ENCODE peak calls at places on chromosome 18, in eight cellular contexts. One of them, this sample, is unnamed.

GRCh38 chr18:58186258-58186948 is 142.4 kb downstream of the NEDD4L start:
- DNase-seq in CD8-positive, alpha-beta memory T cell: no peak
- DNase-seq in effector memory CD4-positive, alpha-beta T cell: no peak
- DNase-seq in spleen: no peak
- DNase-seq in lower lobe of right lung: peak; percentile 56
- DNase-seq in colonic mucosa: peak; percentile 39
- DNase-seq in cardiac muscle cell: peak; percentile 45
- DNase-seq in psoas muscle: no peak
- DNase-seq in this sample: no peak

GRCh38 chr18:58230438-58231179 is 186.6 kb downstream of the NEDD4L start:
- DNase-seq in effector memory CD4-positive, alpha-beta T cell: no peak
- DNase-seq in cardiac muscle cell: no peak
- DNase-seq in spleen: no peak
- DNase-seq in psoas muscle: no peak
- DNase-seq in lower lobe of right lung: no peak
- DNase-seq in colonic mucosa: peak; percentile 58
- DNase-seq in CD8-positive, alpha-beta memory T cell: no peak
- DNase-seq in this sample: no peak

GRCh38 chr18:32911660-32912284 is 138.9 kb upstream of the KLHL14 start:
- DNase-seq in CD8-positive, alpha-beta memory T cell: no peak
- DNase-seq in psoas muscle: no peak
- DNase-seq in spleen: no peak
- DNase-seq in lower lobe of right lung: no peak
- DNase-seq in effector memory CD4-positive, alpha-beta T cell: no peak
- DNase-seq in cardiac muscle cell: no peak
- DNase-seq in colonic mucosa: no peak
- DNase-seq in this sample: no peak

GRCh38 chr18:38025433-38026038 is 459.9 kb upstream of the CELF4 start:
- DNase-seq in spleen: no peak
- DNase-seq in effector memory CD4-positive, alpha-beta T cell: no peak
- DNase-seq in psoas muscle: no peak
- DNase-seq in colonic mucosa: no peak
- DNase-seq in cardiac muscle cell: no peak
- DNase-seq in CD8-positive, alpha-beta memory T cell: no peak
- DNase-seq in lower lobe of right lung: no peak
- DNase-seq in this sample: peak; percentile 14

GRCh38 chr18:22556271-22556990 is 138.7 kb upstream of the CTAGE1 start:
- DNase-seq in colonic mucosa: no peak
- DNase-seq in psoas muscle: peak; percentile 39
- DNase-seq in lower lobe of right lung: no peak
- DNase-seq in effector memory CD4-positive, alpha-beta T cell: no peak
- DNase-seq in cardiac muscle cell: no peak
- DNase-seq in spleen: no peak
- DNase-seq in CD8-positive, alpha-beta memory T cell: no peak
- DNase-seq in this sample: no peak

GRCh38 chr18:50004013-50004412 is 190.7 kb upstream of the ACAA2 start:
- DNase-seq in lower lobe of right lung: no peak
- DNase-seq in effector memory CD4-positive, alpha-beta T cell: no peak
- DNase-seq in psoas muscle: no peak
- DNase-seq in CD8-positive, alpha-beta memory T cell: no peak
- DNase-seq in spleen: no peak
- DNase-seq in colonic mucosa: no peak
- DNase-seq in cardiac muscle cell: no peak
- DNase-seq in this sample: no peak

GRCh38 chr18:45874501-45875184 is 49.2 kb downstream of the SIGLEC15 start:
- DNase-seq in effector memory CD4-positive, alpha-beta T cell: peak; percentile 47
- DNase-seq in psoas muscle: no peak
- DNase-seq in spleen: no peak
- DNase-seq in lower lobe of right lung: no peak
- DNase-seq in cardiac muscle cell: no peak
- DNase-seq in colonic mucosa: no peak
- DNase-seq in CD8-positive, alpha-beta memory T cell: peak; percentile 34
- DNase-seq in this sample: no peak

GRCh38 chr18:79519751-79520472 is 124.2 kb downstream of the NFATC1 start:
- DNase-seq in effector memory CD4-positive, alpha-beta T cell: no peak
- DNase-seq in psoas muscle: no peak
- DNase-seq in lower lobe of right lung: peak; percentile 32
- DNase-seq in colonic mucosa: peak; percentile 15
- DNase-seq in CD8-positive, alpha-beta memory T cell: no peak
- DNase-seq in cardiac muscle cell: peak; percentile 38
- DNase-seq in spleen: peak; percentile 80
- DNase-seq in this sample: peak; percentile 79

GRCh38 chr18:57951110-57951796 is 92.8 kb upstream of the NEDD4L start:
- DNase-seq in colonic mucosa: no peak
- DNase-seq in CD8-positive, alpha-beta memory T cell: no peak
- DNase-seq in spleen: no peak
- DNase-seq in cardiac muscle cell: no peak
- DNase-seq in lower lobe of right lung: no peak
- DNase-seq in effector memory CD4-positive, alpha-beta T cell: no peak
- DNase-seq in psoas muscle: no peak
- DNase-seq in this sample: no peak

GRCh38 chr18:58046794-58047555 is 2.9 kb downstream of the NEDD4L start:
- DNase-seq in spleen: no peak
- DNase-seq in effector memory CD4-positive, alpha-beta T cell: no peak
- DNase-seq in psoas muscle: no peak
- DNase-seq in lower lobe of right lung: no peak
- DNase-seq in CD8-positive, alpha-beta memory T cell: no peak
- DNase-seq in colonic mucosa: no peak
- DNase-seq in cardiac muscle cell: no peak
- DNase-seq in this sample: peak; percentile 19

GRCh38 chr18:42053188-42053781 is 98.3 kb downstream of the PIK3C3 start:
- DNase-seq in CD8-positive, alpha-beta memory T cell: peak; percentile 41
- DNase-seq in effector memory CD4-positive, alpha-beta T cell: peak; percentile 8
- DNase-seq in cardiac muscle cell: peak; percentile 52
- DNase-seq in lower lobe of right lung: no peak
- DNase-seq in colonic mucosa: peak; percentile 50
- DNase-seq in spleen: no peak
- DNase-seq in psoas muscle: peak; percentile 52
- DNase-seq in this sample: peak; percentile 17

GRCh38 chr18:47754311-47755101 is 176.0 kb downstream of the SMAD2 start:
- DNase-seq in CD8-positive, alpha-beta memory T cell: peak; percentile 37
- DNase-seq in cardiac muscle cell: peak; percentile 64
- DNase-seq in effector memory CD4-positive, alpha-beta T cell: no peak
- DNase-seq in lower lobe of right lung: no peak
- DNase-seq in spleen: no peak
- DNase-seq in colonic mucosa: peak; percentile 67
- DNase-seq in psoas muscle: no peak
- DNase-seq in this sample: peak; percentile 91

GRCh38 chr18:45521777-45522176 is 93.5 kb upstream of the SLC14A2 start:
- DNase-seq in lower lobe of right lung: no peak
- DNase-seq in psoas muscle: no peak
- DNase-seq in spleen: no peak
- DNase-seq in cardiac muscle cell: no peak
- DNase-seq in CD8-positive, alpha-beta memory T cell: no peak
- DNase-seq in colonic mucosa: no peak
- DNase-seq in effector memory CD4-positive, alpha-beta T cell: no peak
- DNase-seq in this sample: no peak

GRCh38 chr18:36307513-36307912 is 10.0 kb downstream of the FHOD3 start:
- DNase-seq in spleen: no peak
- DNase-seq in colonic mucosa: no peak
- DNase-seq in cardiac muscle cell: no peak
- DNase-seq in CD8-positive, alpha-beta memory T cell: no peak
- DNase-seq in effector memory CD4-positive, alpha-beta T cell: no peak
- DNase-seq in lower lobe of right lung: no peak
- DNase-seq in psoas muscle: no peak
- DNase-seq in this sample: no peak

GRCh38 chr18:36312806-36313395 is 15.4 kb downstream of the FHOD3 start:
- DNase-seq in effector memory CD4-positive, alpha-beta T cell: no peak
- DNase-seq in cardiac muscle cell: no peak
- DNase-seq in spleen: no peak
- DNase-seq in psoas muscle: no peak
- DNase-seq in CD8-positive, alpha-beta memory T cell: no peak
- DNase-seq in lower lobe of right lung: no peak
- DNase-seq in colonic mucosa: no peak
- DNase-seq in this sample: no peak

GRCh38 chr18:36308711-36309435 is 11.4 kb downstream of the FHOD3 start:
- DNase-seq in lower lobe of right lung: no peak
- DNase-seq in spleen: no peak
- DNase-seq in cardiac muscle cell: no peak
- DNase-seq in CD8-positive, alpha-beta memory T cell: no peak
- DNase-seq in psoas muscle: no peak
- DNase-seq in colonic mucosa: no peak
- DNase-seq in effector memory CD4-positive, alpha-beta T cell: no peak
- DNase-seq in this sample: no peak

GRCh38 chr18:36311026-36311570 is 13.6 kb downstream of the FHOD3 start:
- DNase-seq in spleen: no peak
- DNase-seq in CD8-positive, alpha-beta memory T cell: no peak
- DNase-seq in lower lobe of right lung: no peak
- DNase-seq in cardiac muscle cell: no peak
- DNase-seq in effector memory CD4-positive, alpha-beta T cell: no peak
- DNase-seq in colonic mucosa: no peak
- DNase-seq in psoas muscle: no peak
- DNase-seq in this sample: no peak

DNA sequence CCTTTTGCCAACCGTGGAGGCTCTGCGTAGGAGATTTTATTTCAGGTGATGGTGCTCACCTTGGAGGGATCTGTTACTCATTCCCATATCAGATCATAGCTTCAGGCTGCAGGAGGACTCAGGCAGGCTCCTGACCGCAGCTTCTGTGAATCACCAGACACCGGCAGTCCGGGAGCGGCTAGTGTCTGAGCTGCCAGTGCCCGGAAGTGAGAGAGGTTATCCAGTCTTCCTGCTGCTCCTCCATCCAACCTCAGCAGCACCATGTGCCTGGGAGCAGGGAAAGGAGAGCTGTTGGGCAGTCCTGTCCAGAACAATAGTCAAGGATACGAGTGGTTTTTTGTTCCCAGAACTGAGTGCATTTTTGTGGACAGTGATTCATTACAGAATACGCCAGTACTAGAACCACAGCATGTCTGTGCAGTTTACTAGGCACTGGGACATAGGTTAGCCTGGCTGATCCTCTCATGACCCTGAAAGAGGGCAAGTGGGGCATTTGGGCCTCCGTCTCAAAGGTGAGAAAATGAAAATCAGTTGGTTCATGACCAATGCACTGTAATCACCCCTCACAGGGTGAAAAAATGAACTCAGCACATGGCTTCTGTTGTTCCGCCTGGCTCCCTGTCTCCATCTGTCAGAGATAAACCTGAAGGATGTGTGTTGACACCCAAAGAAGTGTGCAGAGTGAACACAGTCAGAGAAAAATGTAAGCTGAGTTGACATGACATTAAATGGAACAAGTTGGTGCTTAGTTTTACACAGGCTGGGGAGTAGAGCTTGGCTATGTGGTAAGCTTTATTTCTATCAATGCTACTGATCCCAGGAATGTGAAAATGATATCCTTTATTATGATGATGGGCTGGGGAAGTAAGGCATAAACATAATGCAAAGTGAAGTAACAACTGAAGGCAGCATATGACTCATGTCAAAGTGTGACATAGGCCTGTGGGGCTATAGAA is 12.2 kb downstream of the FHOD3 start:
- DNase-seq in lower lobe of right lung: no peak
- DNase-seq in effector memory CD4-positive, alpha-beta T cell: no peak
- DNase-seq in colonic mucosa: no peak
- DNase-seq in cardiac muscle cell: peak; percentile 51
- DNase-seq in spleen: no peak
- DNase-seq in psoas muscle: peak; percentile 68
- DNase-seq in CD8-positive, alpha-beta memory T cell: no peak
- DNase-seq in this sample: no peak
- H3K4me3 ChIP-seq in lower lobe of right lung: no peak overlapping the region
- H3K4me3 ChIP-seq in effector memory CD4-positive, alpha-beta T cell: no peak overlapping the region
- H3K4me3 ChIP-seq in colonic mucosa: no peak overlapping the region
- H3K4me3 ChIP-seq in cardiac muscle cell: no peak overlapping the region
- H3K4me3 ChIP-seq in spleen: no peak overlapping the region
- H3K4me3 ChIP-seq in psoas muscle: no peak overlapping the region
- H3K4me3 ChIP-seq in CD8-positive, alpha-beta memory T cell: no peak overlapping the region
- H3K4me3 ChIP-seq in this sample: no peak overlapping the region

DNA sequence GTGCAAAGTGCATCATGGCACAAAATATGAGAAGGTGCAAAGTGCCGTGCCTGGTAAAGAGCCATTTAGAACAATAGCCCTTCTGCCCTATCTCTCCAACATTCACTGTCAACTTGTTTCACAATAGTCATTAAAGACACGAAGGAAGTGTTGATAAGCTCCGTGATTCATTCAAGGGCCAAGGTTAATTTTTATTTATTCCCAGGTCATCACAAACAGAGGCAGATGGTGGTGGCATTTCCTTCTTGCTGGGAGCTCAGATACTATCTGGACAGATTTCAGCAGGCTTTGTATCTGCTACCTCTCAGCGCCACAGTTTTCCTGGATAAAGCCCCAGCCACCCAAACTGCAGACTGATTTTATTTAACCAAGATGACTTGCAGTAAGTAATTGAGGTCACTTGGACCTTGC is 309.3 kb downstream of the ZNF521 start:
- DNase-seq in spleen: no peak
- DNase-seq in psoas muscle: no peak
- DNase-seq in effector memory CD4-positive, alpha-beta T cell: no peak
- DNase-seq in cardiac muscle cell: peak; percentile 15
- DNase-seq in CD8-positive, alpha-beta memory T cell: no peak
- DNase-seq in lower lobe of right lung: no peak
- DNase-seq in colonic mucosa: no peak
- DNase-seq in this sample: no peak
- H3K27me3 ChIP-seq in spleen: no peaks in the 10 kb centered on the region
- H3K27me3 ChIP-seq in psoas muscle: no peaks in the 10 kb centered on the region
- H3K27me3 ChIP-seq in effector memory CD4-positive, alpha-beta T cell: no peaks in the 10 kb centered on the region
- H3K27me3 ChIP-seq in cardiac muscle cell: peaks cover 3% of the 10 kb centered on the region
- H3K27me3 ChIP-seq in CD8-positive, alpha-beta memory T cell: no peaks in the 10 kb centered on the region
- H3K27me3 ChIP-seq in lower lobe of right lung: no peaks in the 10 kb centered on the region
- H3K27me3 ChIP-seq in colonic mucosa: no peaks in the 10 kb centered on the region
- H3K27me3 ChIP-seq in this sample: peaks cover 35% of the 10 kb centered on the region

DNA sequence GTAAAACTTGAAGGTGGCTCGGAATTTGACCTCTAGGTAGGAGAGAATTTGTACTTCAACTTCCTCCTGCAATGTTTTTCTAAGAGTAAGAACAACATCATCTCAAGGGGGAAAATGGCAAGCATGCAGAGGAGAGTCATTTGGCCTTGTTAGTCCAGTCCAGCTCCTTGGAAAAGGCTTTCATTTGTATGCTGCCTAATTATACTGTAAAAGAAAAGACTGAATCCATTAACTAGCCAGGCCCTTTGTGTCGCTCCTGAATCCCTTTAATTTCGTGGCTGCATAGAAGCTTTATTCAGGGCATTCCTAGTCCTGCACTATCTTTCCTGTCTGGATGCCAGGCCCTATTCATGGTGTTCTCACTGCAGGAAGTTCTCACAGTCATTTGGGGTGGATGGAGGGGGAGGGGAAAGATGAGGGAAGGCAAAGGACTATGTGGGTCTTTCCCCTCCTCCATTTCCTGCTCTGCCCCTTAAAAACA is 36.0 kb downstream of the PHLPP1 start:
- DNase-seq in lower lobe of right lung: no peak
- DNase-seq in colonic mucosa: peak; percentile 51
- DNase-seq in psoas muscle: no peak
- DNase-seq in cardiac muscle cell: no peak
- DNase-seq in CD8-positive, alpha-beta memory T cell: no peak
- DNase-seq in effector memory CD4-positive, alpha-beta T cell: no peak
- DNase-seq in spleen: no peak
- DNase-seq in this sample: no peak
- H3K4me3 ChIP-seq in lower lobe of right lung: no peak overlapping the region
- H3K4me3 ChIP-seq in colonic mucosa: no peak overlapping the region
- H3K4me3 ChIP-seq in psoas muscle: no peak overlapping the region
- H3K4me3 ChIP-seq in cardiac muscle cell: no peak overlapping the region
- H3K4me3 ChIP-seq in CD8-positive, alpha-beta memory T cell: no peak overlapping the region
- H3K4me3 ChIP-seq in effector memory CD4-positive, alpha-beta T cell: no peak overlapping the region
- H3K4me3 ChIP-seq in spleen: no peak overlapping the region
- H3K4me3 ChIP-seq in this sample: no peak overlapping the region

DNA sequence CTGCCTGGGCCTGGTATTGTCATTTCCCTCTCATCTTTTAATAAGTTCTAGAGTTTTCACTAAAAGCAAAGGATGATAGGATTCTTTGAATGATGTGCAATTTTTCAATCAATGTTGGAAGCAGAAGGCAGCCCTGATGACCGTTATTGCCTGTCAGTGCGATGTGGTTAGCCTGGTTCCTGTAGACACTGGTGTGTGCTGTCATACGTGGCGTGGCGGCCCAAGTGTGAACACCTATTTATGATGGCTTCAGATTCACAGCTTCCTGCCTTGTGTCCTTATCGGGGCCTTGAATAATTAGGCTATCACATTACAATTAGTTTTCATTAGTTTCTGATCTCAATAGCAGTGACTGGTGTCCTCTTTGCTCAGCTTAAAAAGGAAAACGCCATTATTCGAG is 218.5 kb downstream of the TPGS2 start:
- DNase-seq in effector memory CD4-positive, alpha-beta T cell: no peak
- DNase-seq in lower lobe of right lung: no peak
- DNase-seq in CD8-positive, alpha-beta memory T cell: no peak
- DNase-seq in cardiac muscle cell: no peak
- DNase-seq in colonic mucosa: no peak
- DNase-seq in spleen: no peak
- DNase-seq in psoas muscle: no peak
- DNase-seq in this sample: no peak
- H3K27me3 ChIP-seq in effector memory CD4-positive, alpha-beta T cell: no peaks in the 10 kb centered on the region
- H3K27me3 ChIP-seq in lower lobe of right lung: no peaks in the 10 kb centered on the region
- H3K27me3 ChIP-seq in CD8-positive, alpha-beta memory T cell: no peaks in the 10 kb centered on the region
- H3K27me3 ChIP-seq in cardiac muscle cell: no peaks in the 10 kb centered on the region
- H3K27me3 ChIP-seq in colonic mucosa: no peaks in the 10 kb centered on the region
- H3K27me3 ChIP-seq in spleen: no peaks in the 10 kb centered on the region
- H3K27me3 ChIP-seq in psoas muscle: no peaks in the 10 kb centered on the region
- H3K27me3 ChIP-seq in this sample: no peaks in the 10 kb centered on the region

This sample was measured in H7.